ENCODE peak calls at places on chromosomes 12 and 14, in seven cellular contexts. V, M, A, P, N, D and T are unnamed samples.
A peak's percentile ranks its signal among the peaks of the same experiment; 100 is the strongest.

GRCh38 chr14:65238456-65238855 is 136.1 kb upstream of the MAX start:
- DNase-seq in V (no peak), M (no peak), A (no peak), P (no peak), N (no peak), D (no peak), T (peak; percentile 13)

GRCh38 chr12:42729532-42729895 is 140.0 kb upstream of the PRICKLE1 start:
- DNase-seq in V (no peak), M (no peak), A (no peak), P (no peak), N (no peak), D (no peak), T (no peak)

GRCh38 chr12:89693639-89694202 is 14.9 kb downstream of the ATP2B1 start:
- DNase-seq in V (no peak), M (no peak), A (no peak), P (no peak), N (no peak), D (no peak), T (no peak)

GRCh38 chr12:88142610-88142991 is 494 bp downstream of the TMTC3 start:
- DNase-seq in V (no peak), M (peak; percentile 5), A (peak; percentile 39), P (peak; percentile 9), N (peak; percentile 38), D (no peak), T (peak; percentile 52)

GRCh38 chr14:93970589-93970966 is 5.8 kb downstream of the ASB2 start:
- DNase-seq in V (peak; percentile 44), M (no peak), A (no peak), P (peak; percentile 62), N (no peak), D (no peak), T (no peak)

GRCh38 chr12:14065094-14065493 is 83.7 kb upstream of the GRIN2B start:
- DNase-seq in V (no peak), M (no peak), A (no peak), P (no peak), N (no peak), D (no peak), T (no peak)

GRCh38 chr12:46219147-46219891 is 49.5 kb downstream of the SLC38A1 start:
- DNase-seq in V (no peak), M (no peak), A (no peak), P (no peak), N (no peak), D (no peak), T (no peak)

GRCh38 chr12:12877145-12877544 is 14.2 kb upstream of the GPRC5A start:
- DNase-seq in V (no peak), M (no peak), A (no peak), P (no peak), N (no peak), D (no peak), T (no peak)

GRCh38 chr12:1289371-1290155 is 298.5 kb downstream of the ERC1 start:
- DNase-seq in V (peak; percentile 5), M (no peak), A (no peak), P (no peak), N (no peak), D (no peak), T (no peak)

GRCh38 chr12:105433804-105434203 is 103.3 kb downstream of the C12orf75 start:
- DNase-seq in V (no peak), M (no peak), A (no peak), P (no peak), N (no peak), D (no peak), T (no peak)

GRCh38 chr12:124236651-124237050 is 58.2 kb upstream of the RFLNA start:
- DNase-seq in V (no peak), M (no peak), A (no peak), P (no peak), N (no peak), D (no peak), T (no peak)

GRCh38 chr12:128804762-128805161 is 19.0 kb downstream of the SLC15A4 start:
- DNase-seq in V (no peak), M (no peak), A (no peak), P (no peak), N (no peak), D (no peak), T (no peak)

GRCh38 chr14:89909586-89909985 is 44.9 kb downstream of the EFCAB11 start:
- DNase-seq in V (no peak), M (no peak), A (no peak), P (no peak), N (no peak), D (no peak), T (no peak)

GRCh38 chr12:95116773-95117172 is 43.4 kb upstream of the NR2C1 start:
- DNase-seq in V (no peak), M (no peak), A (no peak), P (no peak), N (no peak), D (no peak), T (no peak)

GRCh38 chr14:98858561-98858960 is 413.4 kb downstream of the BCL11B start:
- DNase-seq in V (no peak), M (no peak), A (no peak), P (no peak), N (no peak), D (no peak), T (no peak)

GRCh38 chr12:113403435-113404415 is at the start of gene SDS:
- DNase-seq in V (peak; percentile 74), M (no peak), A (peak; percentile 78), P (no peak), N (no peak), D (no peak), T (peak; percentile 73)

GRCh38 chr14:72812292-72812851 is 81.5 kb downstream of the DPF3 start:
- DNase-seq in V (no peak), M (peak; percentile 93), A (no peak), P (no peak), N (no peak), D (no peak), T (peak; percentile 50)

GRCh38 chr14:93239869-93240677 is 33.0 kb downstream of the UBR7 start:
- DNase-seq in V (no peak), M (no peak), A (no peak), P (no peak), N (no peak), D (no peak), T (no peak)

GRCh38 chr12:52865090-52865944 is 16.5 kb upstream of the KRT78 start:
- DNase-seq in V (peak; percentile 10), M (no peak), A (no peak), P (peak; percentile 4), N (peak; percentile 86), D (peak; percentile 52), T (peak; percentile 56)

GRCh38 chr14:22095845-22096510 is 422.4 kb upstream of the OR4E1 start:
- DNase-seq in V (no peak), M (no peak), A (no peak), P (no peak), N (no peak), D (no peak), T (no peak)

GRCh38 chr14:72479471-72479931 is 414.4 kb downstream of the DPF3 start:
- DNase-seq in V (no peak), M (no peak), A (no peak), P (no peak), N (peak; percentile 18), D (no peak), T (no peak)

GRCh38 chr14:90691627-90692026 is 124.6 kb downstream of the TTC7B start:
- DNase-seq in V (no peak), M (peak; percentile 37), A (no peak), P (no peak), N (no peak), D (no peak), T (no peak)

GRCh38 chr12:126156806-126157574 is 1091.8 kb downstream of the AACS start:
- DNase-seq in V (no peak), M (no peak), A (no peak), P (no peak), N (peak; percentile 13), D (no peak), T (no peak)

GRCh38 chr12:68899251-68899771 is 33.7 kb downstream of the CPM start:
- DNase-seq in V (no peak), M (no peak), A (peak; percentile 77), P (no peak), N (no peak), D (no peak), T (peak; percentile 62)

GRCh38 chr12:102061096-102061555 is 665 bp downstream of the WASHC3 start:
- DNase-seq in V (no peak), M (no peak), A (no peak), P (no peak), N (no peak), D (no peak), T (no peak)

GRCh38 chr12:124543052-124543590 is 24.3 kb downstream of the NCOR2 start:
- DNase-seq in V (no peak), M (no peak), A (peak; percentile 51), P (no peak), N (peak; percentile 39), D (no peak), T (no peak)

GRCh38 chr14:69715725-69716482 is 51.0 kb upstream of the SRSF5 start:
- DNase-seq in V (no peak), M (no peak), A (peak; percentile 68), P (no peak), N (no peak), D (peak; percentile 81), T (peak; percentile 92)

GRCh38 chr12:55717397-55718007 is 1.7 kb downstream of the BLOC1S1 start:
- DNase-seq in V (no peak), M (no peak), A (no peak), P (no peak), N (no peak), D (no peak), T (no peak)

GRCh38 chr12:91053951-91054715 is 3.7 kb downstream of the KERA start:
- DNase-seq in V (no peak), M (no peak), A (peak; percentile 52), P (no peak), N (no peak), D (peak; percentile 89), T (no peak)

GRCh38 chr12:131387281-131388163 is 323.4 kb upstream of the SFSWAP start:
- DNase-seq in V (no peak), M (no peak), A (no peak), P (no peak), N (no peak), D (no peak), T (no peak)

GRCh38 chr12:48165089-48166031 is 8.0 kb upstream of the ASB8 start:
- DNase-seq in V (peak; percentile 16), M (no peak), A (no peak), P (peak; percentile 32), N (peak; percentile 36), D (peak; percentile 29), T (no peak)

GRCh38 chr12:6026998-6027397 is 81.9 kb upstream of the ANO2 start:
- DNase-seq in V (no peak), M (no peak), A (no peak), P (no peak), N (no peak), D (no peak), T (no peak)

GRCh38 chr12:43835656-43836454 is at the start of gene TMEM117:
- DNase-seq in V (peak; percentile 29), M (peak; percentile 43), A (peak; percentile 78), P (peak; percentile 54), N (peak; percentile 74), D (no peak), T (peak; percentile 84)

GRCh38 chr14:90962505-90962904 is 97.9 kb downstream of the RPS6KA5 start:
- DNase-seq in V (no peak), M (no peak), A (no peak), P (no peak), N (no peak), D (no peak), T (no peak)

GRCh38 chr14:102457491-102457890 is 52.1 kb downstream of the ANKRD9 start:
- DNase-seq in V (no peak), M (no peak), A (no peak), P (no peak), N (no peak), D (no peak), T (no peak)

GRCh38 chr12:68630598-68630997 is 19.9 kb downstream of the RAP1B start:
- DNase-seq in V (no peak), M (no peak), A (no peak), P (no peak), N (no peak), D (no peak), T (no peak)

GRCh38 chr14:21476526-21476924 is 234 bp downstream of the RAB2B start:
- DNase-seq in V (peak; percentile 71), M (no peak), A (peak; percentile 87), P (peak; percentile 92), N (peak; percentile 85), D (no peak), T (no peak)

GRCh38 chr14:66216763-66217162 is 269.4 kb upstream of the CCDC196 start:
- DNase-seq in V (no peak), M (no peak), A (no peak), P (no peak), N (no peak), D (no peak), T (no peak)